ENCODE peak calls at places on chromosomes 12 and 14, in nine cellular contexts. F is tibial nerve, Y is progenitor cell of endocrine pancreas, P is lower leg skin, Q is right atrium auricular region, Z is activated B cell treated with CpG ODN at 0.5 μM for 24 hours, L is ovary, M is cardiac fibroblast, A is choroid plexus epithelial cell. X is an unnamed sample.

GRCh38 chr14:34873591-34874385 is 1.4 kb downstream of the BAZ1A start:
- DNase-seq in Q (peak), F (peak), M (peak), Z (peak), L (peak), Y (peak), P (peak), A (peak), X (peak)

GRCh38 chr14:73755434-73756014 is 41.3 kb upstream of the PNMA1 start:
- DNase-seq in Q (no peak), M (no peak), L (no peak), P (peak), Y (no peak), F (no peak), Z (no peak), A (no peak), X (no peak)

GRCh38 chr12:109732321-109733305 is 19.0 kb downstream of the FAM222A start:
- DNase-seq in Z (peak), L (peak), A (no peak), F (no peak), Y (no peak), M (no peak), P (no peak), Q (no peak), X (peak)

GRCh38 chr14:99838555-99839193 is 45.5 kb downstream of the EML1 start:
- DNase-seq in Y (no peak), M (peak), Q (no peak), P (no peak), Z (no peak), L (peak), F (no peak), A (peak), X (no peak)

GRCh38 chr12:108302471-108303311 is 36.4 kb downstream of the CMKLR1 start:
- DNase-seq in Z (no peak), Q (peak), A (peak), L (peak), Y (peak), P (peak), F (peak), M (peak), X (no peak)

GRCh38 chr14:36973806-36974442 is 198.5 kb downstream of the SLC25A21 start:
- DNase-seq in Y (no peak), A (peak), P (no peak), F (no peak), Q (no peak), Z (no peak), M (peak), L (no peak), X (no peak)

GRCh38 chr14:39267592-39268112 is 33.9 kb downstream of the MIA2 start:
- DNase-seq in A (peak), Z (no peak), F (peak), L (no peak), Y (no peak), Q (no peak), P (no peak), M (no peak), X (no peak)

GRCh38 chr12:116370886-116371580 is 93.5 kb upstream of the MED13L start:
- DNase-seq in F (no peak), A (peak), M (no peak), L (no peak), P (no peak), Q (no peak), Z (no peak), Y (no peak), X (peak)

GRCh38 chr12:130079254-130079653 is 83.0 kb upstream of the FZD10 start:
- DNase-seq in A (no peak), F (no peak), Z (no peak), M (no peak), L (no peak), P (no peak), Q (no peak), Y (no peak), X (no peak)
- TF ChIP-seq CTCF in A (no peak), F (no peak), Z (no peak), M (no peak), L (no peak), P (no peak), Q (no peak), Y (no peak), X (no peak)

GRCh38 chr12:31011746-31012567 is 61.7 kb upstream of the DDX11 start:
- DNase-seq in F (no peak), A (no peak), P (no peak), Y (no peak), L (no peak), Z (no peak), M (no peak), Q (no peak), X (no peak)
- TF ChIP-seq CTCF in F (no peak), A (peak), P (no peak), Y (peak), L (no peak), Z (no peak), M (peak), Q (no peak), X (no peak)

DNA sequence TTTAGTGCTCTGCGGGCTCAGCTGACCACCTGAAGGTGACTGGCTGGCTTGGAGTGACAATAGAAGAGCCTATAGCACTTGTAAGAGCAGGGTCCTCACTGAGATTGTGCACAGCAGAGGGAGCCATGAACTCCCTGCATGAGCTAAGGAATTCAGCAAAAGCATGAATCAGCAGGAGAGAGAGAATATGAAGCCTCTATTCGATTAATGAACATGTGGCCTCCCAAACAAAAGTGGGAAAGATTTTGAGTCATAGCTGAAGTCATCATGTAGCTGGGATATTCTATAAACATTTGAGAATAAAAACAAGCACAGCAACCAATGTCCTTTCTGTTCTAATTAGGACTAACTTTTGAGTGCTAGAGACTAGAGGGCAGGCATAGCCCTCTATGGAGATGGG is 626.6 kb downstream of the DIO2 start:
- DNase-seq in Z (no peak), Y (no peak), Q (no peak), L (no peak), P (no peak), F (no peak), M (peak), A (peak), X (no peak)
- TF ChIP-seq CTCF in Z (no peak), Y (no peak), Q (no peak), L (no peak), P (no peak), F (no peak), M (peak), A (peak), X (no peak)

DNA sequence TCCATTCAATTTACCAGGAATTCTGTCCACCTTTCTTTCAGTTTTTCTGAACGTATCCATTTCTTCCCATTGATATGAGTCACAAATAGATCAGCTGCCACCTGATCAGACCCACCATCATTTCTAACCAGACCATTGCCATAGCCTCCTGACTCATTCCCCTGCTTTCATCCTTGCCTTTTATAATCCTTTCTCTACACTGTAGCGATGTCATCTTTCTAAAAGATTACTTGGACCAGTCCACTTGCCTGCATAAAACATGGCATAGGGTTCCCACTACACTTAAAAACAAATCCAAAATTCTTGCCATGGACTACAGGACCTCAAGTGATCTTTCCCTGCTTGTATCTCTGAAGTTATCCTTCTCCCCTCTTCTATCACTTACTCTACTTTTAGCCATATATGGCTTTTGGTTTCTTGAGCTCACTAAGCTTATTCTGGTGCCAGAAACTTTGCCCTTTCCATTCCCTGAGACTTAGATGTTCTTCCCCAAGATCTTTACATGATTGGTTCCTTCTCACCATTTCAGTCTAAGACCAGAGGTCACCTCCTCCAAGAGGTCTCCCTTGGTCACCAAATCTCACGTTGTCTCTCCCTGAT is 149.5 kb upstream of the KRR1 start:
- DNase-seq in Q (no peak), M (no peak), A (peak), L (no peak), P (no peak), F (no peak), Y (no peak), Z (no peak), X (no peak)
- TF ChIP-seq CTCF in Q (no peak), M (no peak), A (no peak), L (no peak), P (no peak), F (no peak), Y (no peak), Z (no peak), X (no peak)

DNA sequence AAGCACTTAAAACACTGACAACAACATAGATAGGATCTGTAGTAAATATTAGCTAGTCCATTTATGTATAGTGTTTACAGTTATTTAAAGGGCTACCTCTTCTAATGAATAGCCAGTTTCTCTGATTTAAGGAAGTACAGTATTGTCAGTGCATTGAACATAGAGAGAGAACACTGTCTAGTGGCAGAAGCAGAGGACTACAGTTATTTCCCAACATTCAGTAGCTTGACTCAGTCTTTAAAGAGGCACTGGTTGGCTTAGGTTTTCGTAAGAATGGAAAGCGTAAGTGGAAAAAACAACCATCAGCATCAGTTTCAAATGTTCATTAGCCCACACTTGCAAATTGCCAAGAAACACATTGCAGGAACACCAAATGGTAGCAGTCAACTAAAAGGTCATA is 125.0 kb upstream of the HMGA2 start:
- DNase-seq in Z (no peak), L (no peak), P (no peak), Q (no peak), Y (no peak), A (peak), F (no peak), M (peak), X (no peak)
- TF ChIP-seq CTCF in Z (no peak), L (no peak), P (no peak), Q (no peak), Y (no peak), A (peak), F (no peak), M (peak), X (no peak)